ENCODE peak calls at places on chromosomes 16 and 17, in nine cellular contexts. A is sigmoid colon, G is AG09309, W is WERI-Rb-1, B is left ventricle myocardium inferior, M is epithelial cell of esophagus, D is body of pancreas, V is cardiac fibroblast, L is tibial nerve. I is an unnamed sample.
A peak's percentile ranks its signal among the peaks of the same experiment; 100 is the strongest.

GRCh38 chr17:19570497-19571151 is 37.0 kb downstream of the SLC47A1 start:
- DNase-seq in A (no peak), G (no peak), W (no peak), B (no peak), M (no peak), D (no peak), V (no peak), L (no peak), I (peak; percentile 16)

GRCh38 chr16:73216932-73217331 is 169.0 kb upstream of the ZFHX3 start:
- DNase-seq in A (no peak), G (no peak), W (no peak), B (no peak), M (no peak), D (no peak), V (peak; percentile 39), L (no peak), I (no peak)

GRCh38 chr17:60525624-60526514 is at the start of gene APPBP2:
- DNase-seq in A (peak; percentile 94), G (peak; percentile 44), W (peak; percentile 92), B (peak; percentile 89), M (peak; percentile 89), D (peak; percentile 88), V (peak; percentile 88), L (peak; percentile 82), I (peak; percentile 53)

GRCh38 chr16:71401988-71402387 is 39.9 kb downstream of the TLE7 start:
- DNase-seq in A (no peak), G (no peak), W (no peak), B (no peak), M (no peak), D (no peak), V (no peak), L (no peak), I (no peak)

GRCh38 chr16:88785106-88785924 is at the start of gene PIEZO1:
- DNase-seq in A (peak; percentile 90), G (no peak), W (peak; percentile 43), B (peak; percentile 70), M (peak; percentile 68), D (peak; percentile 68), V (peak; percentile 58), L (peak; percentile 63), I (peak; percentile 48)

GRCh38 chr17:69802045-69802740 is 272.8 kb upstream of the KCNJ16 start:
- DNase-seq in A (no peak), G (no peak), W (no peak), B (peak; percentile 17), M (no peak), D (no peak), V (peak; percentile 17), L (no peak), I (no peak)

GRCh38 chr16:78523212-78523995 is 423.9 kb downstream of the WWOX start:
- DNase-seq in A (no peak), G (no peak), W (no peak), B (no peak), M (no peak), D (no peak), V (no peak), L (no peak), I (no peak)

GRCh38 chr17:29592850-29593545 is at the start of gene ANKRD13B:
- DNase-seq in A (peak; percentile 80), G (no peak), W (peak; percentile 82), B (peak; percentile 58), M (no peak), D (peak; percentile 43), V (no peak), L (no peak), I (no peak)

GRCh38 chr17:79609616-79610150 is 1.2 kb downstream of the RBFOX3 start:
- DNase-seq in A (no peak), G (no peak), W (peak; percentile 52), B (no peak), M (no peak), D (no peak), V (no peak), L (no peak), I (no peak)

GRCh38 chr17:6054372-6054771 is 15.8 kb upstream of the WSCD1 start:
- DNase-seq in A (no peak), G (no peak), W (no peak), B (no peak), M (no peak), D (no peak), V (no peak), L (no peak), I (no peak)

GRCh38 chr16:67857547-67858233 is 10.2 kb upstream of the CENPT start:
- DNase-seq in A (peak; percentile 91), G (peak; percentile 86), W (no peak), B (peak; percentile 61), M (peak; percentile 97), D (peak; percentile 87), V (peak; percentile 98), L (peak; percentile 52), I (no peak)

GRCh38 chr17:16465861-16466338 is 26.1 kb downstream of the LRRC75A start:
- DNase-seq in A (no peak), G (no peak), W (no peak), B (peak; percentile 42), M (no peak), D (peak; percentile 68), V (no peak), L (no peak), I (no peak)

GRCh38 chr16:31438414-31438813 is 4.2 kb downstream of the ZNF843 start:
- DNase-seq in A (peak; percentile 25), G (no peak), W (peak; percentile 62), B (no peak), M (no peak), D (no peak), V (no peak), L (no peak), I (no peak)

GRCh38 chr16:89017956-89018604 is 41.1 kb upstream of the CBFA2T3 start:
- DNase-seq in A (peak; percentile 32), G (no peak), W (no peak), B (peak; percentile 0), M (no peak), D (no peak), V (no peak), L (no peak), I (no peak)

GRCh38 chr16:53769787-53770186 is 65.8 kb downstream of the FTO start:
- DNase-seq in A (no peak), G (no peak), W (no peak), B (no peak), M (no peak), D (no peak), V (no peak), L (no peak), I (no peak)

GRCh38 chr17:62750502-62751349 is 57.4 kb downstream of the MARCHF10 start:
- DNase-seq in A (no peak), G (no peak), W (peak; percentile 99), B (no peak), M (peak; percentile 83), D (peak; percentile 26), V (no peak), L (no peak), I (no peak)

GRCh38 chr17:45096141-45096540 is 35.0 kb downstream of the NMT1 start:
- DNase-seq in A (no peak), G (no peak), W (peak; percentile 45), B (no peak), M (peak; percentile 56), D (no peak), V (peak; percentile 50), L (no peak), I (peak; percentile 22)

GRCh38 chr17:30957741-30958140 is 13.1 kb upstream of the RNF135 start:
- DNase-seq in A (no peak), G (no peak), W (no peak), B (no peak), M (no peak), D (no peak), V (no peak), L (no peak), I (no peak)

GRCh38 chr16:84423416-84423837 is 55.1 kb downstream of the ATP2C2 start:
- DNase-seq in A (no peak), G (no peak), W (no peak), B (no peak), M (peak; percentile 32), D (no peak), V (peak; percentile 65), L (no peak), I (peak; percentile 57)

GRCh38 chr17:48441231-48441711 is 11.3 kb upstream of the SKAP1 start:
- DNase-seq in A (no peak), G (no peak), W (no peak), B (no peak), M (no peak), D (no peak), V (no peak), L (no peak), I (peak; percentile 96)

GRCh38 chr16:1537138-1537577 is 3.7 kb downstream of the TMEM204 start:
- DNase-seq in A (no peak), G (no peak), W (no peak), B (no peak), M (no peak), D (no peak), V (no peak), L (no peak), I (no peak)
- H3K4me3 ChIP-seq in A (peak overlapping the region; percentile 60), G (no peak overlapping the region), W (no peak overlapping the region), B (peak overlapping the region; percentile 83), M (no peak overlapping the region), D (no peak overlapping the region), V (peak overlapping the region; percentile 90), L (no peak overlapping the region), I (no peak overlapping the region)

GRCh38 chr17:57939797-57940196 is 15.4 kb downstream of the CUEDC1 start:
- DNase-seq in A (no peak), G (no peak), W (no peak), B (peak; percentile 59), M (no peak), D (no peak), V (no peak), L (no peak), I (peak; percentile 72)
- H3K4me3 ChIP-seq in A (no peak overlapping the region), G (no peak overlapping the region), W (no peak overlapping the region), B (no peak overlapping the region), M (no peak overlapping the region), D (no peak overlapping the region), V (no peak overlapping the region), L (no peak overlapping the region), I (no peak overlapping the region)

GRCh38 chr17:39739020-39739884 is 1.5 kb downstream of the GRB7 start:
- DNase-seq in A (no peak), G (no peak), W (no peak), B (no peak), M (peak; percentile 92), D (peak; percentile 92), V (peak; percentile 23), L (no peak), I (no peak)
- H3K4me3 ChIP-seq in A (peak overlapping the region; percentile 9), G (peak overlapping the region; percentile 21), W (no peak overlapping the region), B (peak overlapping the region; percentile 57), M (peak overlapping the region; percentile 89), D (peak overlapping the region; percentile 18), V (no peak overlapping the region), L (no peak overlapping the region), I (no peak overlapping the region)

DNA sequence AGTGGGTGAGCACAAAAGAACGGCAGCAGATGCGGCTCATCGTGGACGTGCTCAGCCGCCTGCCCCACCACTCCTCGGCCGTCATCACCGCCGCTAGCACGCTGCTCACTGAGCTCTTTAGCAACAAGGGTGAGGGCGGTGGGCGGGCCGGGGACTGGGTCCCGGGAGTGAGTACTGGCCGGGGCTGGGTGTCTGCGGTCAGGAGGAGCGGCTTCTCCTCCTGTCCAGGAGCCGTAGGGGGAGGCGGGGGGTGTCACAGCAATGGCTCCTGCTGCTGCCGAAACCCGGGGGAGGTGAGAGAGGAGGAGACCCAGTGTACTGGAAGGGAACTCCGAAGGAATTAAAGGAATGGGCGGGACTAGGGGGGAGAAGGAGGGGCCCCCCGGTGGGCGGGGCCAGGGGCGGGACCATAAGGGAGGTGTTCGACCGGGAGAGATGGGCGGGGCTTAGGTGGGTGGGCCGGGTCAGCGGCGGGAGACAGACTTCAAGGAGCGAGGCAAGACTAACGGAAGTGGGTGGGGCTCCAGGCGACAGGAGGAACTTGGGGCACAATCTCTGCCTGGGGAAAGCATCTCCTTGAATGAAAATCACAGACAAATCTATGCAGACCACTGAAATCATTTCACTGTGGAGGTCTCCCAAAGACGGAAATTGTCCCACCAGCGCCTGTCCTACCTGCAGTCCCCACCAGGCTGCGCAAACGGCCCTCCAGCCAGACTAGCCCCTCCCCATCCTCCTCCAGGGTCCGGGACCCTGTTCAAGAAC is 2.3 kb downstream of the NAGS start:
- DNase-seq in A (peak; percentile 98), G (peak; percentile 88), W (peak; percentile 100), B (peak; percentile 98), M (peak; percentile 98), D (peak; percentile 100), V (peak; percentile 98), L (peak; percentile 92), I (peak; percentile 94)
- H3K4me3 ChIP-seq in A (peak overlapping the region; percentile 53), G (peak overlapping the region; percentile 83), W (peak overlapping the region; percentile 82), B (peak overlapping the region; percentile 81), M (peak overlapping the region; percentile 51), D (peak overlapping the region; percentile 34), V (peak overlapping the region; percentile 66), L (peak overlapping the region; percentile 33), I (peak overlapping the region; percentile 76)